ENCODE peak calls at places on chromosomes 12 and 14, in six cellular contexts. D, F, Q, Z, V and C are unnamed samples.

GRCh38 chr12:6336859-6337744 is 4.8 kb downstream of the TNFRSF1A start:
- DNase-seq in D (no peak), F (peak), Q (no peak), Z (no peak), V (no peak), C (no peak)

GRCh38 chr12:105920161-105920684 is 218.5 kb downstream of the NUAK1 start:
- DNase-seq in D (no peak), F (no peak), Q (peak), Z (no peak), V (no peak), C (no peak)

GRCh38 chr12:111488271-111488670 is 82.5 kb downstream of the SH2B3 start:
- DNase-seq in D (no peak), F (no peak), Q (no peak), Z (no peak), V (no peak), C (no peak)

GRCh38 chr14:38207830-38208815 is at the start of gene SSTR1:
- DNase-seq in D (peak), F (no peak), Q (no peak), Z (peak), V (no peak), C (peak)

GRCh38 chr12:57735952-57736742 is 2.4 kb downstream of the AGAP2 start:
- DNase-seq in D (peak), F (no peak), Q (no peak), Z (peak), V (peak), C (peak)

GRCh38 chr14:68842298-68842697 is 49.4 kb upstream of the ZFP36L1 start:
- DNase-seq in D (no peak), F (no peak), Q (no peak), Z (no peak), V (no peak), C (no peak)

GRCh38 chr12:67077617-67078016 is 191.5 kb upstream of the CAND1 start:
- DNase-seq in D (no peak), F (no peak), Q (no peak), Z (no peak), V (no peak), C (no peak)

GRCh38 chr14:73935666-73936065 is 14.2 kb downstream of the FAM161B start:
- DNase-seq in D (peak), F (no peak), Q (no peak), Z (peak), V (peak), C (no peak)

GRCh38 chr12:3295648-3296408 is 195.2 kb upstream of the PRMT8 start:
- DNase-seq in D (no peak), F (no peak), Q (no peak), Z (no peak), V (no peak), C (no peak)

GRCh38 chr12:12562016-12562483 is 613 bp downstream of the DUSP16 start:
- DNase-seq in D (no peak), F (peak), Q (no peak), Z (peak), V (no peak), C (no peak)

GRCh38 chr14:63276492-63277342 is 42.0 kb downstream of the GPHB5 start:
- DNase-seq in D (peak), F (peak), Q (no peak), Z (peak), V (peak), C (peak)

GRCh38 chr14:21866479-21866878 is 192.9 kb upstream of the OR4E1 start:
- DNase-seq in D (no peak), F (no peak), Q (no peak), Z (no peak), V (no peak), C (no peak)

GRCh38 chr12:46246021-46246700 is 22.7 kb downstream of the SLC38A1 start:
- DNase-seq in D (no peak), F (no peak), Q (no peak), Z (no peak), V (no peak), C (no peak)

GRCh38 chr12:104877107-104877705 is 80.9 kb downstream of the SLC41A2 start:
- DNase-seq in D (no peak), F (peak), Q (no peak), Z (no peak), V (peak), C (no peak)

GRCh38 chr14:68911594-68912227 is 67.4 kb downstream of the ACTN1 start:
- DNase-seq in D (peak), F (peak), Q (peak), Z (peak), V (peak), C (peak)

GRCh38 chr12:66036317-66036716 is 94.2 kb downstream of the LLPH start:
- DNase-seq in D (no peak), F (no peak), Q (no peak), Z (no peak), V (no peak), C (peak)

GRCh38 chr14:105123981-105124836 is 44.4 kb downstream of the JAG2 start:
- DNase-seq in D (no peak), F (no peak), Q (peak), Z (no peak), V (no peak), C (no peak)

GRCh38 chr14:44497148-44497547 is 9.9 kb downstream of the FSCB start:
- DNase-seq in D (no peak), F (no peak), Q (no peak), Z (no peak), V (no peak), C (no peak)

GRCh38 chr12:132173135-132174014 is 29.1 kb downstream of the NOC4L start:
- DNase-seq in D (no peak), F (peak), Q (no peak), Z (no peak), V (no peak), C (no peak)

GRCh38 chr12:97167598-97167997 is 260.5 kb downstream of the NEDD1 start:
- DNase-seq in D (no peak), F (no peak), Q (no peak), Z (no peak), V (no peak), C (no peak)

GRCh38 chr12:65754744-65755595 is 69.3 kb upstream of the HMGA2 start:
- DNase-seq in D (no peak), F (no peak), Q (no peak), Z (no peak), V (no peak), C (no peak)